ENCODE peak calls at places on chromosomes 4 and X, in seven cellular contexts. Y is progenitor cell of endocrine pancreas; E is Calu3; R is mammary epithelial cell; L is choroid plexus epithelial cell; S is activated CD8-positive, alpha-beta T cell treated with anti-CD3 and anti-CD28 coated beads for 36 hours; F is PC-3. X is an unnamed sample.

GRCh38 chrX:24264383-24264782 is 49.5 kb downstream of the SUPT20HL2 start:
- DNase-seq in Y (no peak), E (no peak), R (peak), L (no peak), S (no peak), F (peak), X (no peak)

GRCh38 chr4:95050980-95051688 is 293.4 kb downstream of the BMPR1B start:
- DNase-seq in Y (no peak), E (no peak), R (no peak), L (no peak), S (no peak), F (no peak), X (no peak)

GRCh38 chr4:78557841-78558240 is 6.3 kb downstream of the ANXA3 start:
- DNase-seq in Y (no peak), E (no peak), R (no peak), L (no peak), S (no peak), F (no peak), X (no peak)

GRCh38 chrX:150184487-150184886 is 178.6 kb upstream of the MAMLD1 start:
- DNase-seq in Y (no peak), E (peak), R (peak), L (peak), S (no peak), F (peak), X (no peak)

GRCh38 chr4:37828843-37829242 is 2.4 kb downstream of the PGM2 start:
- DNase-seq in Y (no peak), E (no peak), R (no peak), L (no peak), S (no peak), F (no peak), X (no peak)

GRCh38 chrX:54865208-54865607 is 55.4 kb upstream of the TRO start:
- DNase-seq in Y (no peak), E (no peak), R (no peak), L (no peak), S (no peak), F (no peak), X (no peak)

GRCh38 chr4:127782275-127783025 is at the start of gene HSPA4L:
- DNase-seq in Y (peak), E (peak), R (no peak), L (peak), S (peak), F (peak), X (peak)

GRCh38 chr4:148192526-148192925 is 249.7 kb downstream of the NR3C2 start:
- DNase-seq in Y (no peak), E (no peak), R (no peak), L (no peak), S (no peak), F (no peak), X (no peak)

GRCh38 chr4:86506591-86506990 is 87.5 kb upstream of the PTPN13 start:
- DNase-seq in Y (no peak), E (no peak), R (no peak), L (no peak), S (no peak), F (no peak), X (no peak)

GRCh38 chrX:39809326-39809725 is 288.4 kb downstream of the BCOR start:
- DNase-seq in Y (no peak), E (no peak), R (peak), L (no peak), S (no peak), F (peak), X (no peak)

GRCh38 chrX:150074175-150074574 is 135.9 kb upstream of the EOLA2 start:
- DNase-seq in Y (no peak), E (no peak), R (no peak), L (peak), S (no peak), F (no peak), X (no peak)

GRCh38 chr4:75289843-75290616 is 224.2 kb downstream of the RCHY1 start:
- DNase-seq in Y (no peak), E (peak), R (peak), L (no peak), S (no peak), F (peak), X (no peak)

DNA sequence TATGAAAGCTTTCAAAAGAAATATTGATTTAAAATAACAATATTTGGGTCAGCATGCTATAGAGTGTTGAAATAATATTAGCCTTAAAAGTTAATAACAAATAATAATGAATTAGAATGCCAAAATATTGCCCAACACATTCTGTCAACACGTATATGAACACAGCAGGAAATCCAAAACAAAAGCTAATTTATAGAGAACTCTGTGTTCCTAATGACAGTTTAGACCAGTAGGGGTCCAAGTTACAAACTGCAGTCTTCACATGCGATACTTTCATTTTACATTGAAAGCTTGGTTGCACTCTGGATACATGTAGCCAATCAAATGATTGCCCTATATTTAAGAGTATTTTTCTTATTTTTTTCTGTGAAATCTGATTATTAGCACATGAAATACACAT is 274.4 kb downstream of the DCTD start:
- DNase-seq in Y (no peak), E (no peak), R (no peak), L (peak), S (no peak), F (peak), X (no peak)
- TF ChIP-seq CTCF in Y (peak), E (no peak), R (no peak), L (peak), S (no peak), F (peak), X (no peak)

GRCh38 chrX:101759000-101759399 is 99.3 kb upstream of the ARMCX2 start:
- DNase-seq in Y (no peak), E (peak), R (peak), L (peak), S (peak), F (peak), X (no peak)
- TF ChIP-seq CTCF in Y (peak), E (no peak), R (peak), L (peak), S (no peak), F (peak), X (peak)

DNA sequence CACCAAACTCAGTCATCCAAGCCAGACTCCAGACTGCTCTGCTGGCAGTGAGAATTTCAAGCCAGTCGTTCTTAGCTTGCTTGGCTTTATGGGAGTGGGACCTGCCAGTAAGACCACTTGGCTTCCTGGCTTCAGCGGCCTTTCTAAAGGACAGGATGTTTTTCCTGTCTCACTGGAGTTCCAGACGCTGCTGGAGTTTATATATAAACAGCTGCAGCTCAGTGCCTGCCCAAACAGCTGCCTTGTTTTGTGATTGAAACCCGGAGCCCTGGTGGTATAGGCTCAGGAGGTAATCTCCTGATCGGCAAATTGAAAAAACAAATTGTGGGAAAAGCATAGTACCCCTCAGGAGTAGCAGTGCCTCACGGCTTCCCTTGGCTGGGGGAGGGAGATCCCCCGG is 1165.8 kb upstream of the ADGRL3 start:
- DNase-seq in Y (no peak), E (no peak), R (no peak), L (no peak), S (no peak), F (no peak), X (no peak)
- TF ChIP-seq CTCF in Y (no peak), E (no peak), R (no peak), L (no peak), S (no peak), F (no peak), X (no peak)

DNA sequence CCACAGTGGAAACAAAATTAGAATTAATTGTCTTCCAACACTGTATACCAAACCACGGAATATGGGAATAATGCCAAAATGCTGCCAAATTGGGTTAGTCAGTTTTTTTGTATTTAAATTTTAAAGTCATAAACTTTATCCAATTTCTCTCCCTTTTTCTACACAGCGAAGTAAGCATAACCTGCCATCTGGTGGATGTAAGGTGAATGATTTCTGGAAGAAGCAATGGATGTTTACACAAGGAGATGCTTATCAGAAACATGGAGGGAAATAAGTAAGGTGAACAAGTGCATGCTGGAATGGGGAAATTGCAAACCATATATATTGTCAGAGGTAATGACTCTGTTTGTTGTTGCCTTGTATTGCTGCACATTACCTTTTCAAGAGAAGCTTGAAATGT is 691.9 kb downstream of the TECRL start:
- DNase-seq in Y (no peak), E (peak), R (no peak), L (peak), S (no peak), F (peak), X (no peak)
- TF ChIP-seq CTCF in Y (peak), E (no peak), R (peak), L (no peak), S (no peak), F (peak), X (peak)

GRCh38 chr4:39446842-39447573 is 11.7 kb downstream of the RPL9 start:
- DNase-seq in Y (peak), E (peak), R (peak), L (peak), S (peak), F (peak), X (peak)
- TF ChIP-seq CTCF in Y (no peak), E (no peak), R (no peak), L (peak), S (no peak), F (no peak), X (peak)

DNA sequence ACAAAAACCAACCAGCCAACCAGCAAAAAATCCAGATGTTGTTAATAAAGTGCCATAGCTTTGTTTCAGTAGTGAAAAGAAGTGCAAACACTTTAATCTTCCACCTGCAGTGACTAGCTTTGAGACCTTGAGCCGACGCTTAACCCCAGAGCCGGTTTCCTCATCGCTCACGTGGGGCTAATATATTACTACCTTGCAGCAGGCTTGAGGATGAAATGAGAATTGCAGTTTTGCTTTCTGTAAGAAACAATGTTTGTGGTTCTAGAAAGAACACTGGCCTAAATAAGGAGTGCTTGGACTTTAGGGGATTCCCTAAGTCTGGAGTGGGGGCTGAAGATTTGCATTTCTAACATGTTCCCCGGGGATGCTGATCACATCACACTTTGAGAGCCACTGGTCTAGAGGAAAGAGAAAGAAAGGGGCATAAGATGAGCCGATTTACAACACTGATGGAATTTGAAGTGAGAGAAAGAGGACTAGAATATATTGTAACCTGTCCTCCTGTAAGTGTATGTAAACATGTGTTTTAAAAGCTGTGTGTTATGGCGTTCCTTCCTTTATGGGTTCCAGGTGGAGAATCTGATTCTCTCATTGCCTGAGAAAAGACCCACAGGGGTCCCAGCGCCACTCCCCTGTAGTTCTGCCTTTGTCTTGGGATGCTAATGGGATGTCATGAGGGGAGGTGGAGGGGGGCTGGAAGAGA is 1.4 kb downstream of the FGF2 start:
- DNase-seq in Y (no peak), E (peak), R (peak), L (peak), S (peak), F (peak), X (no peak)
- TF ChIP-seq CTCF in Y (no peak), E (no peak), R (peak), L (peak), S (peak), F (no peak), X (peak)

DNA sequence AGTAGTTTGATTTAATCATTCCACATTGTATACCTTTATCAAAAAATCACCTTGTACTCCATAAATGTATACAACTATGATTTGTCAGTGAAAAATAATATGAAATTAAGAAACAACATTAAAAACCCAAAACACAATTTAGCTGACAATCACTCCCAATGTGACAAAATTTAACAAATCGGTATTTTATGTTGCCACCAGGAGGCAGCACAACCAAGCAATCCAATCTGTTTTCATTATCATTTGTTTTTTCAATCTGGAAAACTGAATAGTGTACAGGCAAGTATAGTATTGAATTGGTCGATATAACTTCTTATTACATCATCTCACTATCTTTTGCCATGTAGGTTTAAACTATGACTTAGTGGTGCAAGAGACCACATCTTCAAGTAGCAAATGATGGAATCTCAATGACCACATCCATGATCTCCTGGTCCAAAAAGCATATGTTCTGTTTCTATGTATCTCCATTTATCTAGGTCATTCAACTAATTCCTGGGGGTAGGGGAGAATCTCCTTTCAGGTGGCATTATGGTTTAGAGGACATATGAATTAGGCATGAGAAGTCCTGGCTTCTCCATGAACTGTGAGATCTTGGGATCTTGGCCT is 112.8 kb upstream of the AGA start:
- DNase-seq in Y (no peak), E (peak), R (peak), L (peak), S (peak), F (peak), X (no peak)
- TF ChIP-seq CTCF in Y (peak), E (peak), R (peak), L (peak), S (peak), F (peak), X (peak)